ENCODE peak calls at places on chromosome 16, in four cellular contexts. One of them, this sample, is unnamed.

GRCh38 chr16:11401161-11402050 is 56.1 kb downstream of the RMI2 start:
- DNase-seq in A549: no peak
- DNase-seq in K562: no peak
- DNase-seq in GM12878: no peak
- DNase-seq in this sample: no peak

GRCh38 chr16:22787456-22788189 is 26.3 kb upstream of the HS3ST2 start:
- DNase-seq in A549: no peak
- DNase-seq in K562: no peak
- DNase-seq in GM12878: no peak
- DNase-seq in this sample: no peak

GRCh38 chr16:55370762-55371482 is 46.9 kb downstream of the IRX6 start:
- DNase-seq in A549: peak
- DNase-seq in K562: peak
- DNase-seq in GM12878: no peak
- DNase-seq in this sample: peak

GRCh38 chr16:1300664-1301476 is 8.6 kb upstream of the UBE2I start:
- DNase-seq in A549: peak
- DNase-seq in K562: peak
- DNase-seq in GM12878: no peak
- DNase-seq in this sample: peak

GRCh38 chr16:9096416-9096952 is 5.0 kb downstream of the HAPSTR1 start:
- DNase-seq in A549: no peak
- DNase-seq in K562: no peak
- DNase-seq in GM12878: no peak
- DNase-seq in this sample: no peak

GRCh38 chr16:57843400-57843799 is 41.1 kb upstream of the KIFC3 start:
- DNase-seq in A549: no peak
- DNase-seq in K562: no peak
- DNase-seq in GM12878: no peak
- DNase-seq in this sample: no peak

GRCh38 chr16:2719328-2720062 is 529 bp downstream of the PRSS27 start:
- DNase-seq in A549: no peak
- DNase-seq in K562: no peak
- DNase-seq in GM12878: no peak
- DNase-seq in this sample: peak

GRCh38 chr16:50025544-50025931 is 513 bp downstream of the CNEP1R1 start:
- DNase-seq in A549: peak
- DNase-seq in K562: peak
- DNase-seq in GM12878: no peak
- DNase-seq in this sample: peak

GRCh38 chr16:5730783-5731182 is 633.2 kb upstream of the EEF2KMT start:
- DNase-seq in A549: no peak
- DNase-seq in K562: no peak
- DNase-seq in GM12878: no peak
- DNase-seq in this sample: no peak

DNA sequence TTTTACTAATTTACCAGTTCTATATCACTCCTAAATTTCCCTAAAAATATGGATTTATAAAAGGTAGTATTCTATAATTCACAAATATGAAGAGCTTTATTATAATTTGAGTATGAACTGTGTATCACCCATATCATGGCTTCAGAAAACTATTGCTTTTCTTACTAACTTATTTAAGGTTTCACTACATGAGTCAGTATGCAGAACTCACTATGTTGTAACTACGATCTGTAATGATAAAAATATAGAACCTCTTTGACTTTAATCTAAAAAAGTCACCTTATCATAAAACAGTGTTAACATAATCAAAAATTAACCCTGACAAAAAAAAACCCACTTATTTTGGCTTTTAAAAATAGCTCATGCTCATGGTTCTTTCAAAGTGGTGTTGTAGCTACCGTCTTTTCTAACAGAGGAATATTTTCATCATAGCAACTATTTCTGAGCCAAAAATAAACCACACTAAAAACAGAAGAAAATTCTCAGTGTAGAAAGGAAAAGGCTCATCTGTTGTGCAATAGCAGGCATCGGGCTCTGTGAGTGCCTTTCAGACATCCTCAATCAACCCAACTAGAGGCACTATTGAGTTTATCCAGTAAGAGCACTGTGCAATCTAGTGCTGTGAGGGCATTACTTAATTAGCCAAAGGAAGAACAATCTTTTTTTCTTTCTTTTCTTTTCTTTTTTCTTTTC is 42.1 kb downstream of the ITGAM start:
- DNase-seq in A549: peak
- DNase-seq in K562: no peak
- DNase-seq in GM12878: no peak
- DNase-seq in this sample: no peak
- TF ChIP-seq MAX in A549: no peak
- TF ChIP-seq MAX in K562: no peak
- TF ChIP-seq MAX in GM12878: no peak
- TF ChIP-seq MAX in this sample: no peak

DNA sequence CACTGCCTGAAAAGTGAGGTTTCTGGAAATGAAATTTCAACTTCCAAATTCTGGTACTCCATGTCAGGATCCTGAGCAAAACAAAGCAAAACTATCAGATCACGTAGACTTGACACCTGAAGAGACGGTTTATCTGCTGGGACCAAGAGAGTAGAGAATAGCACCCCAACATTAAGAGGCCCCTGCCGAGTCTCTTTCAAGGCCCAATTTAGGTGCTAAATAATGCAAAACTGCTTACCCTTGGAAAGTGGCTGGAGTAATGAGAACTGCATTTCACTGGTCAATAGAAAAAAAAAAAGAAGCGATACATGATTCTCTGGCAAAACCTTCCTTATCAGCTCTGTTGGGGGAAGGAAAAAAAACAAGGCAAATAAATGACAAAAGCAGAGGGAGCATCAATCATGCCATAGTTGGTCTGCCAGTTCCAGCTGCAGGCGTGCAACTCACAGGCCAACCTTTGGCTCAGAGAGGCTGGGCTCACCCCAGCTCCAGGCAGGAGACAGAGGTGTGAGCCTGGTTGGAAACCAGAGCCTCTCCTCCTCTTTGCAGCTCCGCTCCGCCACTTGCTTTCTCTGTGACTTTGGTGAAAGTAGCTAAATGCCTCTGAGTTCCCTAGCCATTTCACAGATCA is 595.2 kb downstream of the TOX3 start:
- DNase-seq in A549: no peak
- DNase-seq in K562: no peak
- DNase-seq in GM12878: no peak
- DNase-seq in this sample: no peak
- TF ChIP-seq RFX5 in A549: no peak
- TF ChIP-seq RFX5 in K562: no peak
- TF ChIP-seq RFX5 in GM12878: no peak
- TF ChIP-seq RFX5 in this sample: no peak

GRCh38 chr16:84929421-84930297 is 81.7 kb downstream of the ZDHHC7 start:
- DNase-seq in A549: no peak
- DNase-seq in K562: peak
- DNase-seq in GM12878: no peak
- DNase-seq in this sample: no peak

GRCh38 chr16:84931107-84931494 is 80.2 kb downstream of the ZDHHC7 start:
- DNase-seq in A549: no peak
- DNase-seq in K562: no peak
- DNase-seq in GM12878: no peak
- DNase-seq in this sample: no peak

GRCh38 chr16:84931506-84931905 is 79.8 kb downstream of the ZDHHC7 start:
- DNase-seq in A549: no peak
- DNase-seq in K562: no peak
- DNase-seq in GM12878: no peak
- DNase-seq in this sample: no peak

GRCh38 chr16:84928679-84929420 is 82.5 kb downstream of the ZDHHC7 start:
- DNase-seq in A549: no peak
- DNase-seq in K562: no peak
- DNase-seq in GM12878: no peak
- DNase-seq in this sample: no peak

GRCh38 chr16:84930298-84931106 is 80.8 kb downstream of the ZDHHC7 start:
- DNase-seq in A549: no peak
- DNase-seq in K562: no peak
- DNase-seq in GM12878: no peak
- DNase-seq in this sample: no peak
- TF ChIP-seq KDM1A in A549: no peak
- TF ChIP-seq KDM1A in K562: no peak
- TF ChIP-seq KDM1A in GM12878: no peak
- TF ChIP-seq KDM1A in this sample: no peak

GRCh38 chr16:86774931-86775330 is 196.6 kb downstream of the FOXL1 start:
- DNase-seq in A549: no peak
- DNase-seq in K562: no peak
- DNase-seq in GM12878: no peak
- DNase-seq in this sample: no peak

GRCh38 chr16:86771506-86772230 is 193.3 kb downstream of the FOXL1 start:
- DNase-seq in A549: no peak
- DNase-seq in K562: no peak
- DNase-seq in GM12878: no peak
- DNase-seq in this sample: no peak

GRCh38 chr16:86772671-86773338 is 194.5 kb downstream of the FOXL1 start:
- DNase-seq in A549: no peak
- DNase-seq in K562: no peak
- DNase-seq in GM12878: no peak
- DNase-seq in this sample: no peak

GRCh38 chr16:86773339-86773715 is 195.0 kb downstream of the FOXL1 start:
- DNase-seq in A549: no peak
- DNase-seq in K562: no peak
- DNase-seq in GM12878: no peak
- DNase-seq in this sample: no peak

DNA sequence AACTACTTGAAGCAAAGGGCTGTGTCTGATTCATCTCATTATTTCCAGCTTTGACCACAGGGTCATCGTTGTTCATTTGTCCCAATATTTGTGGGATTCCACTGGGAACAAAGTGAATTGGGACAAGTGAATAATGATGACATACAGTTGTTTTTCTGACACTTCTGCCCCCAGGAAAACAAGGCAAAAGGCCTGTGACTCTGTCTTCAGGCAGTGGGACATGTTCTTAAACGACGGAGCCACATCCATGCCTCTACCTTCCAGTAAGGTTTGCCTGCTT is 193.8 kb downstream of the FOXL1 start:
- DNase-seq in A549: no peak
- DNase-seq in K562: no peak
- DNase-seq in GM12878: no peak
- DNase-seq in this sample: no peak
- TF ChIP-seq MAX in A549: no peak
- TF ChIP-seq MAX in K562: no peak
- TF ChIP-seq MAX in GM12878: no peak
- TF ChIP-seq MAX in this sample: no peak

GRCh38 chr16:86850675-86851074 is 272.3 kb downstream of the FOXL1 start:
- DNase-seq in A549: no peak
- DNase-seq in K562: no peak
- DNase-seq in GM12878: no peak
- DNase-seq in this sample: no peak
- TF ChIP-seq RFX5 in A549: no peak
- TF ChIP-seq RFX5 in K562: no peak
- TF ChIP-seq RFX5 in GM12878: no peak
- TF ChIP-seq RFX5 in this sample: no peak

GRCh38 chr16:46673320-46674013 is 15.5 kb downstream of the VPS35 start:
- DNase-seq in A549: peak
- DNase-seq in K562: peak
- DNase-seq in GM12878: peak
- DNase-seq in this sample: peak
- TF ChIP-seq KDM1A in A549: no peak
- TF ChIP-seq KDM1A in K562: no peak
- TF ChIP-seq KDM1A in GM12878: no peak
- TF ChIP-seq KDM1A in this sample: no peak

DNA sequence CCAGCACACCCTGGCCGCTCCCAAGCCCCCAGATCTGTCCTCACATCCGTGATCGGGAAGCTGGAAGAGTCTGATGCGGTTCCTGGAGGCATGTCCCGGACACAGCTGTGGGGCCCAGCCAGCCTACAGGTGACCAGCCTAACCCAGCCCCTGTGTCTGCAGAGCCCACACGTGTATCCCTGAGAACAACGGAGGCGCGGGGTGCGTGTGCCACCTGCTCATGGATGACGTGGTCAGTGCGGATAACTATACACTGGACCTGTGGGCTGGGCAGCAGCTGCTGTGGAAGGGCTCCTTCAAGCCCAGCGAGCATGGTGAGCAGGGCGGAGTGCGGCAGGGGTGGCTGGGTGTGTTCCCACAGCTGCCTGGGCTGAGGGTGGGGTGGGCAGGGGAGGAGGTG is 30.9 kb downstream of the IL4R start:
- DNase-seq in A549: no peak
- DNase-seq in K562: no peak
- DNase-seq in GM12878: no peak
- DNase-seq in this sample: no peak
- TF ChIP-seq MAX in A549: no peak
- TF ChIP-seq MAX in K562: no peak
- TF ChIP-seq MAX in GM12878: no peak
- TF ChIP-seq MAX in this sample: no peak

GRCh38 chr16:30664616-30665109 is 6.4 kb downstream of the FBRS start:
- DNase-seq in A549: no peak
- DNase-seq in K562: no peak
- DNase-seq in GM12878: no peak
- DNase-seq in this sample: no peak
- TF ChIP-seq RFX5 in A549: no peak
- TF ChIP-seq RFX5 in K562: no peak
- TF ChIP-seq RFX5 in GM12878: no peak
- TF ChIP-seq RFX5 in this sample: no peak